ENCODE peak calls at places on chromosomes 6 and 20, in nine cellular contexts. S, C, G, R, F, H, A, E and B are unnamed samples.

GRCh38 chr20:49187330-49188100 is 619 bp downstream of the STAU1 start:
- DNase-seq in C (peak; percentile 49), E (no peak), H (peak; percentile 73), G (no peak), A (no peak), F (no peak), S (peak; percentile 45), R (no peak), B (peak; percentile 35)

GRCh38 chr6:162538643-162539064 is 188.9 kb downstream of the PRKN start:
- DNase-seq in C (no peak), F (peak; percentile 93), G (no peak), H (no peak), E (no peak), A (no peak), S (no peak), R (no peak), B (no peak)

GRCh38 chr6:148263010-148263409 is 79.6 kb upstream of the SASH1 start:
- DNase-seq in E (no peak), C (no peak), H (no peak), A (no peak), F (no peak), S (no peak), R (no peak), G (no peak), B (no peak)

GRCh38 chr6:101163611-101164010 is 229.9 kb upstream of the GRIK2 start:
- DNase-seq in R (no peak), C (no peak), G (peak; percentile 30), A (no peak), E (no peak), F (no peak), S (no peak), H (no peak), B (no peak)

GRCh38 chr20:23165307-23165750 is 79.2 kb upstream of the CD93 start:
- DNase-seq in S (no peak), A (no peak), R (no peak), G (no peak), C (no peak), F (no peak), E (peak; percentile 17), H (no peak), B (no peak)

GRCh38 chr6:43803055-43803782 is 33.2 kb downstream of the VEGFA start:
- DNase-seq in H (no peak), E (no peak), F (no peak), C (peak; percentile 29), G (peak; percentile 34), S (peak; percentile 56), A (no peak), R (no peak), B (no peak)

GRCh38 chr20:47095690-47096089 is 201.0 kb downstream of the EYA2 start:
- DNase-seq in H (no peak), S (no peak), A (no peak), E (no peak), G (no peak), R (no peak), F (no peak), C (no peak), B (no peak)

GRCh38 chr20:10281911-10282310 is 63.3 kb downstream of the SNAP25 start:
- DNase-seq in R (no peak), G (no peak), S (no peak), E (no peak), C (no peak), F (no peak), H (no peak), A (no peak), B (no peak)

GRCh38 chr6:152625213-152625612 is 11.9 kb downstream of the SYNE1 start:
- DNase-seq in F (no peak), A (no peak), H (no peak), E (no peak), S (no peak), C (no peak), R (no peak), G (no peak), B (no peak)

GRCh38 chr6:31547727-31548422 is 467 bp downstream of the NFKBIL1 start:
- DNase-seq in A (no peak), G (no peak), S (no peak), H (peak; percentile 69), F (no peak), E (no peak), C (no peak), R (no peak), B (no peak)

GRCh38 chr6:112760831-112761230 is 413.7 kb downstream of the RFPL4B start:
- DNase-seq in G (peak; percentile 18), C (no peak), A (no peak), F (no peak), S (peak; percentile 6), E (no peak), H (no peak), R (no peak), B (no peak)

GRCh38 chr6:40588480-40588879 is 1.3 kb upstream of the LRFN2 start:
- DNase-seq in R (no peak), H (no peak), A (no peak), E (no peak), S (no peak), G (no peak), F (no peak), C (no peak), B (no peak)

GRCh38 chr20:34829191-34829590 is 3.7 kb upstream of the NCOA6 start:
- DNase-seq in G (no peak), R (no peak), F (no peak), C (no peak), H (no peak), S (no peak), E (no peak), A (no peak), B (no peak)

GRCh38 chr6:104941694-104942177 is 15.2 kb upstream of the LIN28B start:
- DNase-seq in R (no peak), G (no peak), A (no peak), C (no peak), H (no peak), E (no peak), F (no peak), S (no peak), B (no peak)

GRCh38 chr20:64051532-64052325 is 2.3 kb upstream of the SOX18 start:
- DNase-seq in E (no peak), A (no peak), C (no peak), S (no peak), G (no peak), R (no peak), H (no peak), F (no peak), B (no peak)

GRCh38 chr20:57248132-57248797 is 18.2 kb downstream of the BMP7 start:
- DNase-seq in H (no peak), A (no peak), R (no peak), F (no peak), G (no peak), E (no peak), C (no peak), S (no peak), B (no peak)

GRCh38 chr20:54026300-54027064 is 43.9 kb downstream of the BCAS1 start:
- DNase-seq in G (no peak), A (no peak), C (no peak), F (no peak), S (no peak), R (no peak), E (no peak), H (no peak), B (no peak)

GRCh38 chr6:10151144-10151915 is 263.5 kb downstream of the TFAP2A start:
- DNase-seq in R (no peak), C (no peak), A (no peak), S (peak; percentile 13), H (no peak), E (no peak), G (no peak), F (peak; percentile 72), B (peak; percentile 2)

GRCh38 chr6:76876922-76877553 is 586.3 kb downstream of the HTR1B start:
- DNase-seq in F (peak; percentile 81), A (no peak), H (no peak), C (no peak), S (peak; percentile 1), R (no peak), G (peak; percentile 72), E (peak; percentile 68), B (peak; percentile 13)

GRCh38 chr20:11229772-11230171 is 556.0 kb upstream of the JAG1 start:
- DNase-seq in G (peak; percentile 58), C (peak; percentile 90), A (no peak), S (peak; percentile 96), F (no peak), R (peak; percentile 61), H (peak; percentile 21), E (no peak), B (peak; percentile 74)

GRCh38 chr6:170281331-170282292 is 9.3 kb downstream of the DLL1 start:
- DNase-seq in R (no peak), H (no peak), C (no peak), E (no peak), A (no peak), F (no peak), S (no peak), G (no peak), B (no peak)

GRCh38 chr6:87501809-87502572 is 29.2 kb downstream of the SLC35A1 start:
- DNase-seq in F (no peak), E (no peak), G (no peak), S (no peak), C (no peak), H (no peak), R (no peak), A (no peak), B (no peak)

GRCh38 chr6:42028234-42029061 is 21.9 kb upstream of the TAF8 start:
- DNase-seq in F (no peak), C (peak; percentile 53), G (peak; percentile 43), R (no peak), S (peak; percentile 44), H (no peak), A (no peak), E (no peak), B (no peak)

GRCh38 chr6:113437571-113437970 is 419.6 kb upstream of the MARCKS start:
- DNase-seq in F (no peak), S (peak; percentile 28), G (no peak), C (no peak), E (no peak), H (no peak), R (no peak), A (no peak), B (no peak)

GRCh38 chr6:115838763-115839401 is 221.8 kb downstream of the FRK start:
- DNase-seq in E (peak; percentile 47), F (peak; percentile 1), R (no peak), G (peak; percentile 9), H (no peak), C (peak; percentile 46), S (peak; percentile 46), A (no peak), B (peak; percentile 6)

GRCh38 chr6:169339731-169340314 is 86.2 kb upstream of the THBS2 start:
- DNase-seq in S (no peak), G (no peak), E (no peak), A (no peak), H (no peak), C (no peak), F (no peak), R (no peak), B (no peak)

GRCh38 chr6:132570221-132570777 is at the start of gene TAAR6:
- DNase-seq in F (no peak), C (no peak), S (no peak), R (no peak), E (no peak), A (no peak), G (no peak), H (no peak), B (no peak)

GRCh38 chr6:118606858-118607257 is 44.5 kb downstream of the CEP85L start:
- DNase-seq in C (no peak), F (no peak), S (no peak), G (no peak), A (no peak), R (no peak), H (no peak), E (no peak), B (no peak)

GRCh38 chr6:108484016-108484415 is 76.7 kb upstream of the FOXO3 start:
- DNase-seq in F (no peak), C (no peak), G (no peak), A (no peak), H (no peak), R (no peak), S (no peak), E (no peak), B (no peak)

GRCh38 chr6:747921-748320 is 55.0 kb upstream of the EXOC2 start:
- DNase-seq in F (no peak), C (no peak), A (no peak), G (no peak), S (peak; percentile 34), R (no peak), E (no peak), H (no peak), B (no peak)